ENCODE peak calls at places on chromosomes 3 and 15, in eight cellular contexts. P is GM12865, J is Peyer's patch, M is DND-41, Q is colonic mucosa, W is nephron progenitor cell, S is adrenal gland, E is gastrocnemius medialis. U is an unnamed sample.

GRCh38 chr15:53982281-53982680 is 4.0 kb downstream of the UNC13C start:
- DNase-seq in P (no peak), J (no peak), M (no peak), Q (no peak), W (no peak), S (no peak), E (no peak), U (no peak)

GRCh38 chr15:84818221-84819131 is 1.3 kb downstream of the ALPK3 start:
- DNase-seq in P (peak; percentile 12), J (no peak), M (peak; percentile 19), Q (no peak), W (no peak), S (peak; percentile 65), E (peak; percentile 88), U (no peak)

GRCh38 chr15:66053991-66054390 is 184.7 kb downstream of the RAB11A start:
- DNase-seq in P (no peak), J (no peak), M (no peak), Q (no peak), W (no peak), S (no peak), E (no peak), U (no peak)

GRCh38 chr3:133944641-133945441 is 49.2 kb upstream of the RAB6B start:
- DNase-seq in P (no peak), J (peak; percentile 46), M (no peak), Q (no peak), W (no peak), S (no peak), E (no peak), U (no peak)

GRCh38 chr15:81516461-81516860 is 142.4 kb upstream of the TMC3 start:
- DNase-seq in P (no peak), J (no peak), M (no peak), Q (no peak), W (no peak), S (no peak), E (no peak), U (no peak)

GRCh38 chr3:69776926-69777581 is 37.8 kb downstream of the MITF start:
- DNase-seq in P (no peak), J (no peak), M (no peak), Q (no peak), W (no peak), S (no peak), E (no peak), U (no peak)

GRCh38 chr3:107957506-107957905 is 133.3 kb downstream of the CD47 start:
- DNase-seq in P (no peak), J (no peak), M (no peak), Q (no peak), W (no peak), S (no peak), E (no peak), U (no peak)

GRCh38 chr15:80967451-80967850 is 22.2 kb downstream of the MESD start:
- DNase-seq in P (no peak), J (no peak), M (no peak), Q (no peak), W (peak; percentile 25), S (no peak), E (no peak), U (no peak)

GRCh38 chr3:134354612-134355275 is 19.5 kb downstream of the AMOTL2 start:
- DNase-seq in P (no peak), J (no peak), M (no peak), Q (no peak), W (no peak), S (no peak), E (no peak), U (no peak)

GRCh38 chr3:11379238-11379823 is 107.1 kb downstream of the ATG7 start:
- DNase-seq in P (peak; percentile 25), J (no peak), M (no peak), Q (no peak), W (peak; percentile 12), S (no peak), E (no peak), U (peak; percentile 28)

GRCh38 chr15:77568014-77568959 is 64.4 kb downstream of the LINGO1 start:
- DNase-seq in P (no peak), J (no peak), M (no peak), Q (no peak), W (no peak), S (no peak), E (no peak), U (no peak)

GRCh38 chr3:129226374-129226773 is 23.0 kb upstream of the COPG1 start:
- DNase-seq in P (no peak), J (peak; percentile 65), M (no peak), Q (peak; percentile 64), W (no peak), S (peak; percentile 92), E (peak; percentile 99), U (no peak)

GRCh38 chr3:46695962-46696922 is 2.8 kb upstream of the ALS2CL start:
- DNase-seq in P (peak; percentile 5), J (no peak), M (peak; percentile 31), Q (no peak), W (no peak), S (peak; percentile 62), E (peak; percentile 90), U (no peak)

GRCh38 chr3:186451371-186451770 is 89.3 kb upstream of the DGKG start:
- DNase-seq in P (no peak), J (no peak), M (no peak), Q (no peak), W (no peak), S (no peak), E (no peak), U (no peak)

GRCh38 chr3:45491344-45491743 is 103.0 kb downstream of the LARS2 start:
- DNase-seq in P (no peak), J (no peak), M (no peak), Q (no peak), W (no peak), S (no peak), E (no peak), U (no peak)

GRCh38 chr3:16494906-16495580 is 18.5 kb downstream of the RFTN1 start:
- DNase-seq in P (no peak), J (peak; percentile 29), M (no peak), Q (no peak), W (no peak), S (no peak), E (no peak), U (no peak)

GRCh38 chr15:65303687-65304392 is 637 bp upstream of the RNU5B-1 start:
- DNase-seq in P (peak; percentile 40), J (peak; percentile 65), M (peak; percentile 82), Q (peak; percentile 66), W (peak; percentile 36), S (no peak), E (peak; percentile 55), U (no peak)

GRCh38 chr15:82850242-82850591 is 40.8 kb downstream of the WHAMM start:
- DNase-seq in P (no peak), J (no peak), M (no peak), Q (no peak), W (peak; percentile 18), S (peak; percentile 25), E (no peak), U (no peak)

GRCh38 chr3:37545479-37545878 is 316.2 kb upstream of the CTDSPL start:
- DNase-seq in P (no peak), J (no peak), M (no peak), Q (no peak), W (no peak), S (no peak), E (no peak), U (no peak)

GRCh38 chr3:37544105-37544504 is 317.6 kb upstream of the CTDSPL start:
- DNase-seq in P (no peak), J (no peak), M (no peak), Q (no peak), W (no peak), S (no peak), E (no peak), U (no peak)

GRCh38 chr3:37544869-37545352 is 316.8 kb upstream of the CTDSPL start:
- DNase-seq in P (no peak), J (no peak), M (no peak), Q (no peak), W (no peak), S (no peak), E (no peak), U (no peak)

GRCh38 chr3:37543692-37544091 is 318.0 kb upstream of the CTDSPL start:
- DNase-seq in P (no peak), J (no peak), M (no peak), Q (no peak), W (no peak), S (no peak), E (peak; percentile 61), U (no peak)

GRCh38 chr3:37546876-37547275 is 314.8 kb upstream of the CTDSPL start:
- DNase-seq in P (peak; percentile 12), J (no peak), M (no peak), Q (no peak), W (no peak), S (no peak), E (no peak), U (peak; percentile 56)
- TF ChIP-seq CTCF in P (no peak), J (no peak), M (peak; percentile 20), Q (no peak), W (no peak), S (peak; percentile 27), E (peak; percentile 43), U (peak; percentile 21)

GRCh38 chr15:49155110-49155833 is at the start of gene COPS2:
- DNase-seq in P (peak; percentile 98), J (peak; percentile 97), M (peak; percentile 94), Q (peak; percentile 97), W (peak; percentile 90), S (peak; percentile 94), E (peak; percentile 95), U (peak; percentile 81)
- TF ChIP-seq CTCF in P (no peak), J (peak; percentile 2), M (no peak), Q (no peak), W (no peak), S (no peak), E (no peak), U (no peak)

GRCh38 chr3:81871358-81872152 is 110.1 kb upstream of the GBE1 start:
- DNase-seq in P (peak; percentile 12), J (no peak), M (no peak), Q (no peak), W (no peak), S (no peak), E (no peak), U (no peak)
- TF ChIP-seq CTCF in P (no peak), J (no peak), M (peak; percentile 51), Q (no peak), W (peak; percentile 21), S (peak; percentile 52), E (peak; percentile 24), U (no peak)

DNA sequence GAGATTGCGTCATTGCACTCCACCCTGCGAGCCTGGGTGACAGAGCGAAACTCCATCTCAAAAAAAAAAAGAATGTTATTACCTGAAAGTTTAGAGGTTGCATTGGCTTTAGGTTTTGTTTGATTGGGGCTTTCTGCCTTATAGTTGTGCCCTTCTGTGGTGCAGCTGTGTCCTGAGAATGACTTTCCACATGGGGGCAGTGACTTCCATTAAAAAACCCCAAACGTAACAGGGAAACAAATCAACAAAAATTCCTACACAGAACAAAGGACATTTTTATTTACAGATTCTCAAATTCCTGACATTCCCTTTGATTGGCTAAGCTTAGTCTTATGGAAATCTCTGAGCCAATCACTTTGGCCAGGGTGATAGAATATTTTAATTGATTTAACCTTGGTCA is 154.1 kb upstream of the GPR149 start:
- DNase-seq in P (no peak), J (no peak), M (no peak), Q (no peak), W (no peak), S (no peak), E (no peak), U (no peak)
- TF ChIP-seq CTCF in P (no peak), J (no peak), M (no peak), Q (no peak), W (peak; percentile 10), S (no peak), E (no peak), U (no peak)

U was measured in GM13977.